ENCODE peak calls at places on chromosomes 2 and 18, in nine cellular contexts. D, B, K, E, W, I, X, C and T are unnamed samples.

GRCh38 chr2:43269706-43270105 is 43.3 kb upstream of the ZFP36L2 start:
- DNase-seq in D (peak), B (no peak), K (no peak), E (peak), W (no peak), I (peak), X (no peak), C (peak), T (no peak)

GRCh38 chr2:240505946-240506345 is 51.8 kb downstream of the ANKMY1 start:
- DNase-seq in D (no peak), B (no peak), K (no peak), E (no peak), W (no peak), I (peak), X (no peak), C (no peak), T (peak)

GRCh38 chr18:49167084-49167483 is 216.3 kb upstream of the SMAD7 start:
- DNase-seq in D (no peak), B (no peak), K (no peak), E (no peak), W (no peak), I (no peak), X (no peak), C (no peak), T (no peak)

GRCh38 chr2:240636563-240637115 is 11.4 kb downstream of the GPR35 start:
- DNase-seq in D (no peak), B (no peak), K (no peak), E (no peak), W (no peak), I (peak), X (no peak), C (no peak), T (peak)

GRCh38 chr2:79721966-79722365 is 209.1 kb downstream of the CTNNA2 start:
- DNase-seq in D (no peak), B (no peak), K (no peak), E (no peak), W (no peak), I (no peak), X (no peak), C (no peak), T (no peak)

GRCh38 chr2:208319403-208319802 is 53.3 kb downstream of the PIKFYVE start:
- DNase-seq in D (no peak), B (no peak), K (no peak), E (no peak), W (no peak), I (no peak), X (no peak), C (no peak), T (no peak)

GRCh38 chr2:66682476-66682875 is 247.6 kb downstream of the MEIS1 start:
- DNase-seq in D (no peak), B (no peak), K (no peak), E (no peak), W (no peak), I (no peak), X (no peak), C (no peak), T (no peak)

GRCh38 chr2:54898451-54899226 is 151.6 kb downstream of the RTN4 start:
- DNase-seq in D (no peak), B (no peak), K (no peak), E (no peak), W (no peak), I (no peak), X (no peak), C (no peak), T (no peak)

GRCh38 chr2:101380376-101380775 is 6.9 kb downstream of the CREG2 start:
- DNase-seq in D (no peak), B (no peak), K (no peak), E (peak), W (no peak), I (no peak), X (no peak), C (no peak), T (no peak)

GRCh38 chr2:119367472-119368099 is 809 bp downstream of the DBI start:
- DNase-seq in D (no peak), B (no peak), K (peak), E (peak), W (peak), I (no peak), X (peak), C (peak), T (no peak)

GRCh38 chr2:10019174-10019971 is 24.0 kb upstream of the KLF11 start:
- DNase-seq in D (no peak), B (no peak), K (no peak), E (peak), W (no peak), I (no peak), X (no peak), C (no peak), T (no peak)

GRCh38 chr18:6660334-6660733 is 69.2 kb upstream of the ARHGAP28 start:
- DNase-seq in D (no peak), B (no peak), K (no peak), E (no peak), W (no peak), I (no peak), X (no peak), C (no peak), T (no peak)

GRCh38 chr2:43594875-43595274 is 963 bp downstream of the THADA start:
- DNase-seq in D (no peak), B (no peak), K (no peak), E (no peak), W (no peak), I (no peak), X (no peak), C (no peak), T (no peak)

GRCh38 chr2:212863185-212863588 is 288.2 kb downstream of the IKZF2 start:
- DNase-seq in D (no peak), B (no peak), K (peak), E (no peak), W (peak), I (no peak), X (no peak), C (peak), T (no peak)

GRCh38 chr2:71559828-71560210 is 106.5 kb downstream of the DYSF start:
- DNase-seq in D (no peak), B (no peak), K (no peak), E (no peak), W (no peak), I (no peak), X (no peak), C (no peak), T (no peak)

GRCh38 chr2:10948165-10948564 is 36.4 kb downstream of the KCNF1 start:
- DNase-seq in D (no peak), B (no peak), K (no peak), E (no peak), W (no peak), I (no peak), X (no peak), C (no peak), T (no peak)

GRCh38 chr2:8119782-8120551 is 561.9 kb upstream of the ID2 start:
- DNase-seq in D (no peak), B (no peak), K (no peak), E (peak), W (no peak), I (no peak), X (no peak), C (no peak), T (no peak)

GRCh38 chr2:234026111-234026510 is 24.4 kb upstream of the SPP2 start:
- DNase-seq in D (no peak), B (no peak), K (no peak), E (peak), W (no peak), I (no peak), X (no peak), C (no peak), T (no peak)

GRCh38 chr2:153870308-153870707 is 1.4 kb upstream of the GALNT13 start:
- DNase-seq in D (no peak), B (no peak), K (no peak), E (no peak), W (no peak), I (no peak), X (no peak), C (no peak), T (no peak)

GRCh38 chr2:220916931-220917330 is 655.2 kb downstream of the EPHA4 start:
- DNase-seq in D (no peak), B (no peak), K (no peak), E (no peak), W (no peak), I (no peak), X (no peak), C (no peak), T (no peak)

GRCh38 chr2:68837861-68838341 is 33.3 kb downstream of the BMP10 start:
- DNase-seq in D (no peak), B (no peak), K (no peak), E (no peak), W (no peak), I (no peak), X (no peak), C (peak), T (no peak)

GRCh38 chr2:25286025-25286400 is 55.7 kb downstream of the DNMT3A start:
- DNase-seq in D (no peak), B (peak), K (no peak), E (no peak), W (peak), I (no peak), X (no peak), C (peak), T (no peak)

GRCh38 chr2:178306351-178307073 is 112.2 kb downstream of the OSBPL6 start:
- DNase-seq in D (no peak), B (no peak), K (peak), E (peak), W (peak), I (no peak), X (peak), C (peak), T (no peak)

GRCh38 chr2:231613655-231614558 is 21.2 kb downstream of the TEX44 start:
- DNase-seq in D (peak), B (peak), K (peak), E (peak), W (peak), I (peak), X (peak), C (peak), T (peak)

GRCh38 chr2:28251337-28251736 is 141.3 kb upstream of the FOSL2 start:
- DNase-seq in D (no peak), B (no peak), K (no peak), E (no peak), W (no peak), I (no peak), X (no peak), C (no peak), T (no peak)

GRCh38 chr18:10563886-10564285 is 38.1 kb downstream of the NAPG start:
- DNase-seq in D (no peak), B (no peak), K (no peak), E (no peak), W (no peak), I (no peak), X (no peak), C (no peak), T (no peak)

GRCh38 chr2:67616749-67617148 is 219.6 kb downstream of the ETAA1 start:
- DNase-seq in D (no peak), B (no peak), K (peak), E (peak), W (no peak), I (no peak), X (no peak), C (peak), T (no peak)

GRCh38 chr2:6955523-6956136 is 38.4 kb downstream of the RNF144A start:
- DNase-seq in D (no peak), B (no peak), K (no peak), E (no peak), W (no peak), I (no peak), X (no peak), C (no peak), T (no peak)

GRCh38 chr2:97727296-97727695 is 13.9 kb downstream of the ZAP70 start:
- DNase-seq in D (no peak), B (no peak), K (no peak), E (no peak), W (no peak), I (no peak), X (no peak), C (no peak), T (no peak)

GRCh38 chr2:235619544-235619943 is 125.7 kb downstream of the AGAP1 start:
- DNase-seq in D (no peak), B (no peak), K (no peak), E (no peak), W (no peak), I (no peak), X (no peak), C (no peak), T (no peak)